ENCODE peak calls at places on chromosomes 4 and X, in six cellular contexts. Z is H1, V is neuronal stem cell, E is IMR-90, U is H9, S is mesenchymal stem cell. X is an unnamed sample.

GRCh38 chr4:95142877-95143412 is 385.2 kb downstream of the BMPR1B start:
- DNase-seq in Z (no peak), V (no peak), E (no peak), U (no peak), S (no peak), X (no peak)

GRCh38 chr4:174764105-174764729 is 64.8 kb downstream of the GLRA3 start:
- DNase-seq in Z (no peak), V (peak), E (peak), U (no peak), S (peak), X (peak)

GRCh38 chr4:6282247-6282646 is 12.6 kb downstream of the WFS1 start:
- DNase-seq in Z (no peak), V (no peak), E (peak), U (no peak), S (no peak), X (no peak)

GRCh38 chrX:519741-520140 is 110.8 kb upstream of the SHOX start:
- DNase-seq in Z (no peak), V (no peak), E (no peak), U (no peak), S (no peak), X (no peak)

GRCh38 chr4:108703966-108704365 is 53.6 kb downstream of the OSTC start:
- DNase-seq in Z (no peak), V (no peak), E (no peak), U (no peak), S (no peak), X (no peak)

GRCh38 chr4:4995103-4995761 is 24.0 kb downstream of the CYTL1 start:
- DNase-seq in Z (peak), V (peak), E (peak), U (peak), S (peak), X (peak)

GRCh38 chr4:38150766-38151165 is 190.6 kb downstream of the PTTG2 start:
- DNase-seq in Z (no peak), V (no peak), E (peak), U (no peak), S (peak), X (no peak)

GRCh38 chr4:140724780-140725179 is 31.4 kb downstream of the TBC1D9 start:
- DNase-seq in Z (no peak), V (no peak), E (peak), U (no peak), S (no peak), X (no peak)

GRCh38 chrX:23610491-23610890 is 56.8 kb upstream of the PRDX4 start:
- DNase-seq in Z (no peak), V (no peak), E (peak), U (no peak), S (no peak), X (peak)

GRCh38 chr4:140154572-140154891 is 548 bp upstream of the MAML3 start:
- DNase-seq in Z (no peak), V (no peak), E (no peak), U (no peak), S (no peak), X (no peak)

GRCh38 chr4:181272427-181272826 is 970.8 kb upstream of the TENM3 start:
- DNase-seq in Z (no peak), V (no peak), E (no peak), U (no peak), S (no peak), X (no peak)

GRCh38 chr4:30495261-30496050 is 224.7 kb upstream of the PCDH7 start:
- DNase-seq in Z (no peak), V (no peak), E (no peak), U (no peak), S (no peak), X (peak)

GRCh38 chr4:155428128-155428527 is 51.4 kb upstream of the MAP9 start:
- DNase-seq in Z (no peak), V (no peak), E (no peak), U (no peak), S (no peak), X (no peak)

GRCh38 chrX:39508300-39508692 is 589.5 kb downstream of the BCOR start:
- DNase-seq in Z (no peak), V (no peak), E (no peak), U (no peak), S (no peak), X (no peak)

GRCh38 chrX:109782994-109783711 is 50.1 kb upstream of the ACSL4 start:
- DNase-seq in Z (no peak), V (no peak), E (peak), U (no peak), S (no peak), X (no peak)

GRCh38 chr4:111847256-111848108 is 297.8 kb upstream of the FAM241A start:
- DNase-seq in Z (no peak), V (no peak), E (no peak), U (no peak), S (peak), X (peak)

GRCh38 chrX:104662694-104663093 is 96.7 kb downstream of the IL1RAPL2 start:
- DNase-seq in Z (no peak), V (no peak), E (no peak), U (no peak), S (no peak), X (no peak)

GRCh38 chrX:149120459-149120858 is 384.6 kb downstream of the IDS start:
- DNase-seq in Z (no peak), V (no peak), E (no peak), U (no peak), S (no peak), X (peak)

GRCh38 chr4:76850010-76850441 is 47.9 kb downstream of the SOWAHB start:
- DNase-seq in Z (no peak), V (no peak), E (peak), U (no peak), S (peak), X (no peak)

GRCh38 chr4:87911252-87911774 is 64.2 kb upstream of the SPP1 start:
- DNase-seq in Z (no peak), V (no peak), E (no peak), U (no peak), S (peak), X (no peak)

GRCh38 chr4:186699298-186699697 is 24.4 kb downstream of the FAT1 start:
- DNase-seq in Z (no peak), V (no peak), E (peak), U (no peak), S (peak), X (peak)

GRCh38 chrX:119266364-119266995 is 30.4 kb downstream of the PGRMC1 start:
- DNase-seq in Z (no peak), V (no peak), E (peak), U (no peak), S (peak), X (peak)

GRCh38 chr4:138672393-138672976 is 343.1 kb upstream of the NOCT start:
- DNase-seq in Z (no peak), V (no peak), E (no peak), U (no peak), S (peak), X (no peak)

GRCh38 chrX:13357925-13358324 is 38.1 kb upstream of the ATXN3L start:
- DNase-seq in Z (no peak), V (peak), E (peak), U (no peak), S (peak), X (peak)

GRCh38 chrX:115560211-115560977 is 580 bp upstream of the PLS3 start:
- DNase-seq in Z (no peak), V (no peak), E (peak), U (no peak), S (peak), X (peak)

GRCh38 chr4:142282870-142283431 is 563.1 kb downstream of the INPP4B start:
- DNase-seq in Z (no peak), V (peak), E (no peak), U (no peak), S (peak), X (peak)

GRCh38 chr4:138647433-138647832 is 368.1 kb upstream of the NOCT start:
- DNase-seq in Z (no peak), V (no peak), E (no peak), U (peak), S (no peak), X (peak)

GRCh38 chr4:123193802-123194201 is 202.8 kb upstream of the SPRY1 start:
- DNase-seq in Z (no peak), V (no peak), E (no peak), U (no peak), S (no peak), X (no peak)

DNA sequence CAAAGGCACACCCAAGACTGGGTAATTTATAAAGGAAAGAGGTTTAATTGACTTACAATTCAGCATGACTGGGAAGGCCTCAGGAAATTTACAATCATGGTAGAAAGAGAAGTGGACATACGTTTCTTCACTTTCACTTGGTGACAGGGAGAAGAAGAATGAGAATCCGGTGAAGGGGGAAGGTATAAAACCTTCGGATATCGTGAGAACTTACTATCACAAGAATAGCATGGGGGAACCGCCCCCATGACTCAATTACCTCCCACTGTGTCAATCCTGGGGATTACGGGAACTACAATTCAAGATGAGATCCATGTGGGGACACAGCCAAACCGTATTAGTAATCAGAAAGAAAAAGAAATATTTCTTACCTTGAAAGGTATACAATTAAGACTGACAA is 782.9 kb upstream of the HS3ST1 start:
- DNase-seq in Z (no peak), V (no peak), E (no peak), U (no peak), S (no peak), X (no peak)
- H2BK15ac ChIP-seq in Z (no peak), V (no peak), E (no peak), U (no peak), S (no peak), X (no peak)

GRCh38 chr4:143336828-143337599 is at the start of gene GAB1:
- DNase-seq in Z (no peak), V (peak), E (peak), U (peak), S (peak), X (peak)

GRCh38 chr4:143338313-143338712 is 1.6 kb downstream of the GAB1 start:
- DNase-seq in Z (no peak), V (no peak), E (no peak), U (no peak), S (no peak), X (no peak)

GRCh38 chr4:143337600-143338287 is 1.1 kb downstream of the GAB1 start:
- DNase-seq in Z (no peak), V (no peak), E (peak), U (peak), S (peak), X (peak)

GRCh38 chr4:143341186-143341755 is 4.6 kb downstream of the GAB1 start:
- DNase-seq in Z (no peak), V (no peak), E (no peak), U (no peak), S (no peak), X (no peak)

GRCh38 chr4:143339497-143339896 is 2.8 kb downstream of the GAB1 start:
- DNase-seq in Z (no peak), V (no peak), E (no peak), U (no peak), S (no peak), X (no peak)
- H3K23ac ChIP-seq in Z (no peak), V (no peak), E (peak), U (no peak), S (no peak), X (no peak)

GRCh38 chrX:9677098-9677739 is 88.4 kb downstream of the GPR143 start:
- DNase-seq in Z (no peak), V (no peak), E (peak), U (no peak), S (no peak), X (no peak)

GRCh38 chrX:9681011-9681410 is 84.6 kb downstream of the GPR143 start:
- DNase-seq in Z (no peak), V (no peak), E (no peak), U (no peak), S (no peak), X (no peak)

GRCh38 chrX:9676311-9676710 is 89.3 kb downstream of the GPR143 start:
- DNase-seq in Z (no peak), V (no peak), E (no peak), U (no peak), S (no peak), X (no peak)

GRCh38 chrX:9678215-9678980 is 87.2 kb downstream of the GPR143 start:
- DNase-seq in Z (no peak), V (no peak), E (peak), U (no peak), S (peak), X (no peak)

DNA sequence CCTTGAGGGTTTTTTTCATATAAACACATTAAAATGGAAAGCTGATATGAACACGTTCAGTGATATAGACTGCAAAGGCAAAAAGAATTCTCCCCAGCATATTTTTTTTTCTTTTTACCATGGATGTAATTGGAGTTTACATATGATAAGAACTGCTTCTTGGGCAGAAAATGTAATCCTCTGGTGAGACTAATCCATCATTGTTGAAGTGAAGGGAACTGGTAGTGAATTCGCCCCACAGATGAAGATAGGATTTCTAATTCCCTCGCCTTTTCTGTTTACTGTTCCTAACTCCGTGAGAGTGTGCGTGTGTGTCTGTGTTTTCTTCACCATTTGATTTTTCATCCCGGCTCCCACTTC is 88.9 kb downstream of the GPR143 start:
- DNase-seq in Z (no peak), V (no peak), E (no peak), U (no peak), S (no peak), X (no peak)
- H2BK15ac ChIP-seq in Z (no peak), V (no peak), E (no peak), U (no peak), S (no peak), X (no peak)

GRCh38 chr4:2006956-2007653 is 1.7 kb downstream of the NELFA start:
- DNase-seq in Z (no peak), V (no peak), E (no peak), U (no peak), S (peak), X (no peak)

GRCh38 chr4:2007804-2008670 is 737 bp downstream of the NELFA start:
- DNase-seq in Z (no peak), V (peak), E (peak), U (no peak), S (peak), X (peak)

GRCh38 chr4:2008921-2009650 is at the start of gene NELFA:
- DNase-seq in Z (peak), V (peak), E (peak), U (peak), S (peak), X (peak)

GRCh38 chr4:2008671-2008920 is 178 bp downstream of the NELFA start:
- DNase-seq in Z (no peak), V (no peak), E (no peak), U (no peak), S (no peak), X (no peak)

DNA sequence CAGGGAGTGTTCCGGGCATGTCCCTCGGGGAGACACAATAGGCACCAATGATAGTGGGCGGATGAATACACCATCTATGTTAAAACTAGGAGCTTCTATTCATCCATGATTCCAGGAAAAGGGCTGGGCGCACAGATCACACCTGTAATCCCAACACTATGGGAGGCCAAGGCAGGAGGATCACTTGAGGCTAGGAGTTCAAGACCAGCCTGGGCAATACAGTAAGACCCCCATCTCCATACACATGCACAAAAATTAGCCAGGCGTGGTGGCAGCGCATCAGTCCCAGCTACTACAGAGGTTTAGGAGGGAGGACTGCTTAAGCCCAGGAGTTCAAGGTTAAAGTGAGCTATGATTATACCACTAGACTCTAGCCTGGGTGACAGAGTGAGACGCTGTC is 2.4 kb downstream of the NELFA start:
- DNase-seq in Z (no peak), V (no peak), E (no peak), U (no peak), S (no peak), X (no peak)
- H3K23ac ChIP-seq in Z (no peak), V (no peak), E (no peak), U (no peak), S (no peak), X (no peak)

DNA sequence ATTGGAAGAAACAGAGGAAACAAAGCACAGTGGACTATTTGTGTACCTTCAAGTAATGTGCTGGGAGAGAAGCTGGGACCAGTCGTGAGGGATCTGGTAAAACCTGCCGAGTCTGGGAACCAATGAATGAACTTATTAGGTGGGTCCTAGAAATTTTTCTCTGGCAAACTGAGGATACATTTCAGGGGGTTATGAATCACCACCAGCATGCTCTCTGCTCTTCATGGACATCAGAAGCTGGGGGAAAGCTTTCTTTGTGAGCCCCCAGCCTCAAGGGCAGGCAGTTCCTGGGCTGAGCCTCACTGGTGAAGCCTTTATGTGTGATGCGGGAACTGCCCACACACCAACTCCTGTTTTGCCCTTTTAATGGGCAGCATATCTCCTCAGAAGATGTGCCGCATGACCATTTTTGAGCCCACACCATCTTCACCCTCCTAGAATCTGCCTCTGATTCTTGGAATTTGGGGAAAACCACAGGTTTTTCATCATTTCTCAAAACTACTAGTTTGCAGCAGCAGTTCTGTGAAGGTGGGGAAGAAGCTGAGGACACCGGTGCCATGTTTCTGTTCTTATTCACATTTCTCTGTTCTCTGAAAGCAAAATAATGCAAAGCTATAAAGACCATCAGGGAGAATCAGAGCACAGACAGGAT is 95.5 kb upstream of the ENPP6 start:
- DNase-seq in Z (no peak), V (no peak), E (no peak), U (peak), S (no peak), X (no peak)
- H2BK15ac ChIP-seq in Z (no peak), V (no peak), E (no peak), U (no peak), S (no peak), X (no peak)

DNA sequence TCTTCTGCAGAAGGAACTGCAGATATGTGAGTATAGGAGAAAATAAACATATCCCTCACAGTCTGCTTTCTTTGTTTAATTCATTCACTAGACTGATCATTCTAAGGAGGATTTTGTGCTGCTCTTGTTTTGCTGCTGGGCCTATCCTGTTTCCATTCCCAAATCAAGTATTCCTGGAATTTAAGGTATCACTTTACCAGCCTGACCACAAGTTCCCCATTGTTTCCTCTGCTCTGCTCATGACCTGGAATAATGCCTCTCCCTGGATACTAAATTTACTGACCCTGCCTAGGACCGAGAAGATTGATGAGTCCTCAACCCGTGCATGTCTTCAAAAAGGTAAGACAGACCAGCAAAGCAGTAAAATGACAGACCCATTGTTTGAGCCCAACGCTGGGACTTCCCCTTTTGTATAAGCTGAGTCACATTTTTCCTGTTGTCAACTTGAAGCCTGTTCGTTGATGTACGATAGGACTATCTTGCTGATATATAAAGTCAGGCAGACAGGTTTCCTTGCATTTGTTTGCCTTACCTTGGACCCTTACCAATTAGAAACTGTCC is 85.5 kb upstream of the TET2 start:
- DNase-seq in Z (peak), V (peak), E (peak), U (peak), S (no peak), X (peak)
- H3K23ac ChIP-seq in Z (no peak), V (no peak), E (no peak), U (no peak), S (no peak), X (no peak)